ENCODE peak calls at places on chromosome 22, in five cellular contexts. B is neuronal stem cell, J is H9, L is mesenchymal stem cell, O is trophoblast cell. U is an unnamed sample.

GRCh38 chr22:37182949-37183245 is 5.2 kb downstream of the C1QTNF6 start:
- DNase-seq in B (no peak), J (no peak), L (no peak), O (no peak), U (no peak)

GRCh38 chr22:39428597-39429071 is 28.2 kb upstream of the MGAT3 start:
- DNase-seq in B (peak), J (peak), L (no peak), O (no peak), U (peak)

GRCh38 chr22:23207786-23208325 is 27.5 kb downstream of the BCR start:
- DNase-seq in B (no peak), J (no peak), L (no peak), O (no peak), U (no peak)

GRCh38 chr22:30605449-30606110 is 1.4 kb upstream of the TCN2 start:
- DNase-seq in B (no peak), J (peak), L (peak), O (peak), U (peak)

GRCh38 chr22:44582016-44582415 is 84.0 kb upstream of the RTL6 start:
- DNase-seq in B (no peak), J (peak), L (no peak), O (no peak), U (no peak)

GRCh38 chr22:36332623-36333331 is 55.0 kb downstream of the MYH9 start:
- DNase-seq in B (no peak), J (no peak), L (peak), O (peak), U (no peak)

GRCh38 chr22:18031670-18032454 is 7.5 kb upstream of the MICAL3 start:
- DNase-seq in B (no peak), J (no peak), L (peak), O (peak), U (no peak)

GRCh38 chr22:29208879-29209623 is 3.4 kb downstream of the EMID1 start:
- DNase-seq in B (no peak), J (no peak), L (no peak), O (no peak), U (no peak)

GRCh38 chr22:19889951-19890350 is 35.3 kb upstream of the GNB1L start:
- DNase-seq in B (no peak), J (no peak), L (no peak), O (no peak), U (no peak)

GRCh38 chr22:40479126-40479800 is 108.9 kb downstream of the SGSM3 start:
- DNase-seq in B (no peak), J (no peak), L (no peak), O (no peak), U (no peak)

DNA sequence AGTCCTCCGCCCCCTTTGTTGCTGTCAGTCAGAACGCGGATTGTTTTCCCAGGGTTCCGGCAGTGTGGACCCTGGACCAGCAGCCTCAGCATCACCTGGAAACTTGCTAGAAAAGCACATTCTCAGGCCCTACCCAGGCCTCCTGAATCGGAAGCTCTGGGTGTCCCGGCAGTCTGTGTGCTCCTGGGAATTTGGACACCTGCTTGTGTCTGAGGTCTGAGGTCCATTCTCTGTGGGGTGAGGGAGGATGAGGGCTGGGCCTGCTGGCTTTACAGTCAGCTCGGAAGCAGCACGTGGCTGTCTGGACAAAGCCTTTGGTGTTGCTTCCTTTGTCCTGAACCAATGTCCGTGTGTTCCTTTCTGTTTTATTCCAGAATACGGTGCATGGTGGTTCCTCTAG is 299.7 kb downstream of the TBC1D22A start:
- DNase-seq in B (no peak), J (peak), L (no peak), O (no peak), U (no peak)
- H2BK12ac ChIP-seq in B (no peak), J (no peak), L (no peak), O (no peak), U (no peak)

GRCh38 chr22:49689858-49690257 is 137.8 kb downstream of the BRD1 start:
- DNase-seq in B (no peak), J (peak), L (no peak), O (no peak), U (no peak)
- H2BK12ac ChIP-seq in B (no peak), J (no peak), L (no peak), O (no peak), U (no peak)

GRCh38 chr22:46846154-46846831 is 83.8 kb downstream of the TBC1D22A start:
- DNase-seq in B (no peak), J (no peak), L (no peak), O (no peak), U (no peak)
- H2BK12ac ChIP-seq in B (no peak), J (no peak), L (no peak), O (no peak), U (no peak)

GRCh38 chr22:42086051-42086450 is 4.5 kb downstream of the NDUFA6 start:
- DNase-seq in B (no peak), J (no peak), L (no peak), O (no peak), U (no peak)
- H2BK12ac ChIP-seq in B (no peak), J (no peak), L (no peak), O (no peak), U (no peak)

U was measured in H1.